ENCODE peak calls at places on chromosomes 6 and 20, in nine cellular contexts. One of them, this sample, is unnamed.

GRCh38 chr20:23564927-23565326 is 3.4 kb downstream of the CST9L start:
- DNase-seq in heart left ventricle: no peak
- DNase-seq in lower lobe of right lung: no peak
- DNase-seq in endodermal cell: peak; percentile 27
- DNase-seq in breast epithelium: no peak
- DNase-seq in body of pancreas: no peak
- DNase-seq in neural progenitor cell: no peak
- DNase-seq in HCT116: no peak
- DNase-seq in tibial nerve: no peak
- DNase-seq in this sample: no peak

GRCh38 chr6:170441316-170441715 is 111.8 kb downstream of the PSMB1 start:
- DNase-seq in heart left ventricle: no peak
- DNase-seq in lower lobe of right lung: no peak
- DNase-seq in endodermal cell: no peak
- DNase-seq in breast epithelium: no peak
- DNase-seq in body of pancreas: no peak
- DNase-seq in neural progenitor cell: no peak
- DNase-seq in HCT116: no peak
- DNase-seq in tibial nerve: no peak
- DNase-seq in this sample: no peak

GRCh38 chr6:7431594-7432390 is 42.2 kb downstream of the RIOK1 start:
- DNase-seq in heart left ventricle: no peak
- DNase-seq in lower lobe of right lung: no peak
- DNase-seq in endodermal cell: peak; percentile 86
- DNase-seq in breast epithelium: no peak
- DNase-seq in body of pancreas: no peak
- DNase-seq in neural progenitor cell: no peak
- DNase-seq in HCT116: no peak
- DNase-seq in tibial nerve: no peak
- DNase-seq in this sample: no peak

GRCh38 chr20:59152559-59153354 is 10.9 kb upstream of the ZNF831 start:
- DNase-seq in heart left ventricle: no peak
- DNase-seq in lower lobe of right lung: peak; percentile 60
- DNase-seq in endodermal cell: no peak
- DNase-seq in breast epithelium: no peak
- DNase-seq in body of pancreas: no peak
- DNase-seq in neural progenitor cell: no peak
- DNase-seq in HCT116: no peak
- DNase-seq in tibial nerve: no peak
- DNase-seq in this sample: no peak

GRCh38 chr6:105879902-105880547 is 206.1 kb upstream of the PRDM1 start:
- DNase-seq in heart left ventricle: no peak
- DNase-seq in lower lobe of right lung: peak; percentile 61
- DNase-seq in endodermal cell: no peak
- DNase-seq in breast epithelium: no peak
- DNase-seq in body of pancreas: no peak
- DNase-seq in neural progenitor cell: no peak
- DNase-seq in HCT116: no peak
- DNase-seq in tibial nerve: no peak
- DNase-seq in this sample: peak; percentile 79

GRCh38 chr6:130076512-130076911 is 58.1 kb downstream of the L3MBTL3 start:
- DNase-seq in heart left ventricle: no peak
- DNase-seq in lower lobe of right lung: no peak
- DNase-seq in endodermal cell: no peak
- DNase-seq in breast epithelium: no peak
- DNase-seq in body of pancreas: no peak
- DNase-seq in neural progenitor cell: no peak
- DNase-seq in HCT116: no peak
- DNase-seq in tibial nerve: no peak
- DNase-seq in this sample: no peak

GRCh38 chr20:40532103-40532502 is 156.9 kb downstream of the MAFB start:
- DNase-seq in heart left ventricle: no peak
- DNase-seq in lower lobe of right lung: no peak
- DNase-seq in endodermal cell: peak; percentile 82
- DNase-seq in breast epithelium: no peak
- DNase-seq in body of pancreas: no peak
- DNase-seq in neural progenitor cell: peak; percentile 57
- DNase-seq in HCT116: peak; percentile 48
- DNase-seq in tibial nerve: no peak
- DNase-seq in this sample: no peak

GRCh38 chr6:56475736-56476457 is 166.8 kb downstream of the DST start:
- DNase-seq in heart left ventricle: no peak
- DNase-seq in lower lobe of right lung: no peak
- DNase-seq in endodermal cell: no peak
- DNase-seq in breast epithelium: no peak
- DNase-seq in body of pancreas: peak; percentile 72
- DNase-seq in neural progenitor cell: no peak
- DNase-seq in HCT116: no peak
- DNase-seq in tibial nerve: no peak
- DNase-seq in this sample: no peak

GRCh38 chr20:58349586-58349985 is 39.4 kb upstream of the VAPB start:
- DNase-seq in heart left ventricle: no peak
- DNase-seq in lower lobe of right lung: no peak
- DNase-seq in endodermal cell: no peak
- DNase-seq in breast epithelium: no peak
- DNase-seq in body of pancreas: no peak
- DNase-seq in neural progenitor cell: no peak
- DNase-seq in HCT116: no peak
- DNase-seq in tibial nerve: no peak
- DNase-seq in this sample: no peak

GRCh38 chr20:16927031-16927430 is 178.9 kb downstream of the OTOR start:
- DNase-seq in heart left ventricle: no peak
- DNase-seq in lower lobe of right lung: no peak
- DNase-seq in endodermal cell: no peak
- DNase-seq in breast epithelium: no peak
- DNase-seq in body of pancreas: no peak
- DNase-seq in neural progenitor cell: no peak
- DNase-seq in HCT116: no peak
- DNase-seq in tibial nerve: no peak
- DNase-seq in this sample: no peak

GRCh38 chr6:103587722-103588121 is 1272.0 kb downstream of the HACE1 start:
- DNase-seq in heart left ventricle: no peak
- DNase-seq in lower lobe of right lung: no peak
- DNase-seq in endodermal cell: no peak
- DNase-seq in breast epithelium: no peak
- DNase-seq in body of pancreas: no peak
- DNase-seq in neural progenitor cell: no peak
- DNase-seq in HCT116: no peak
- DNase-seq in tibial nerve: no peak
- DNase-seq in this sample: no peak

GRCh38 chr20:46832555-46832954 is 62.1 kb upstream of the EYA2 start:
- DNase-seq in heart left ventricle: no peak
- DNase-seq in lower lobe of right lung: no peak
- DNase-seq in endodermal cell: no peak
- DNase-seq in breast epithelium: no peak
- DNase-seq in body of pancreas: no peak
- DNase-seq in neural progenitor cell: no peak
- DNase-seq in HCT116: no peak
- DNase-seq in tibial nerve: no peak
- DNase-seq in this sample: no peak

GRCh38 chr20:1273366-1273765 is 7.3 kb downstream of the SNPH start:
- DNase-seq in heart left ventricle: no peak
- DNase-seq in lower lobe of right lung: no peak
- DNase-seq in endodermal cell: no peak
- DNase-seq in breast epithelium: no peak
- DNase-seq in body of pancreas: no peak
- DNase-seq in neural progenitor cell: no peak
- DNase-seq in HCT116: no peak
- DNase-seq in tibial nerve: no peak
- DNase-seq in this sample: no peak

GRCh38 chr20:1509237-1509636 is 18.0 kb upstream of the SIRPB2 start:
- DNase-seq in heart left ventricle: no peak
- DNase-seq in lower lobe of right lung: no peak
- DNase-seq in endodermal cell: peak; percentile 61
- DNase-seq in breast epithelium: no peak
- DNase-seq in body of pancreas: no peak
- DNase-seq in neural progenitor cell: peak; percentile 42
- DNase-seq in HCT116: peak; percentile 16
- DNase-seq in tibial nerve: no peak
- DNase-seq in this sample: no peak

GRCh38 chr20:52847739-52848359 is 124.3 kb upstream of the TSHZ2 start:
- DNase-seq in heart left ventricle: no peak
- DNase-seq in lower lobe of right lung: no peak
- DNase-seq in endodermal cell: no peak
- DNase-seq in breast epithelium: no peak
- DNase-seq in body of pancreas: no peak
- DNase-seq in neural progenitor cell: peak; percentile 11
- DNase-seq in HCT116: no peak
- DNase-seq in tibial nerve: no peak
- DNase-seq in this sample: no peak

DNA sequence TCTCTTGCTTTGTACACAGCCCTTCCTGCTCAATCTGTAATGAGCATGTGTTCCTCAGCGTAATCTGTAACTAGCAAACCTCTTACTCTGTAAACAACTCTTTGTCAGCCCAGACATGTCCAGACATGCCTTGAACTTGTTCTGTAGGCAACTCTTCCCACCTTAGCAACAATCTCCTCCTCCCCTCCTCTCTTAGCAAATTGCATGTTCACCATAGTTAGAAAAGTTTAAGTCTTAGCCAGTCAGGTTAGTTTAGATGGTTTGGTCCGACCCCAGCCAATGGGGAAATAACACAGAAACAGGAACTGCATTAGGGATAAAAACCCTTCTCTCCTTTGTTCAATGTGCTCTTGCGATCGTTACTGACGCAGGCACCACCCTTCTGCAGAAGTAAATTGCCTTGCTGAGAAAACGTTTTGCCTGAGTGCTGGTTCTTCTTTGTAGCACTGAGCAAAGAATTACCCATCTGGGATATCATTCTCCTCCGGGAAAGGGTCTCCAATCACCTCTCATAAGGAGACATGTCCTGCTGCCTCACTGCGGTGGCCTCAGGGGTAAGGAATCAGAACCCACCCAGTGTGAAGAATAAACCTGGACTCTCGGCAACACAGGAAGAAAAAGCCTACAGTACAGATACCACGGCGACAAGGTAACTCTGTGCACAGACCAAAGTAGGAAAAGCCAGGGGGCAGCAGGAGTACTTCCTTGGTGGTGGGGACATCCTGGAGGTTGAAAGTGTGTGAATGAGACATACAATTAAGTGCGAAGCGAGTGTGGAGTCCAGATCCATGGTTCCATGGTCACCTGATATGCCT is 26.2 kb downstream of the PLN start:
- DNase-seq in heart left ventricle: no peak
- DNase-seq in lower lobe of right lung: no peak
- DNase-seq in endodermal cell: peak; percentile 78
- DNase-seq in breast epithelium: no peak
- DNase-seq in body of pancreas: no peak
- DNase-seq in neural progenitor cell: peak; percentile 13
- DNase-seq in HCT116: no peak
- DNase-seq in tibial nerve: no peak
- DNase-seq in this sample: no peak
- H3K9me3 ChIP-seq in heart left ventricle: peaks cover 9% of the 10 kb centered on the region
- H3K9me3 ChIP-seq in lower lobe of right lung: peaks cover 42% of the 10 kb centered on the region
- H3K9me3 ChIP-seq in endodermal cell: peaks cover 67% of the 10 kb centered on the region
- H3K9me3 ChIP-seq in breast epithelium: peaks cover 36% of the 10 kb centered on the region
- H3K9me3 ChIP-seq in body of pancreas: no peaks in the 10 kb centered on the region
- H3K9me3 ChIP-seq in neural progenitor cell: no peaks in the 10 kb centered on the region
- H3K9me3 ChIP-seq in HCT116: peaks cover 21% of the 10 kb centered on the region
- H3K9me3 ChIP-seq in tibial nerve: peaks cover 29% of the 10 kb centered on the region
- H3K9me3 ChIP-seq in this sample: no peaks in the 10 kb centered on the region

DNA sequence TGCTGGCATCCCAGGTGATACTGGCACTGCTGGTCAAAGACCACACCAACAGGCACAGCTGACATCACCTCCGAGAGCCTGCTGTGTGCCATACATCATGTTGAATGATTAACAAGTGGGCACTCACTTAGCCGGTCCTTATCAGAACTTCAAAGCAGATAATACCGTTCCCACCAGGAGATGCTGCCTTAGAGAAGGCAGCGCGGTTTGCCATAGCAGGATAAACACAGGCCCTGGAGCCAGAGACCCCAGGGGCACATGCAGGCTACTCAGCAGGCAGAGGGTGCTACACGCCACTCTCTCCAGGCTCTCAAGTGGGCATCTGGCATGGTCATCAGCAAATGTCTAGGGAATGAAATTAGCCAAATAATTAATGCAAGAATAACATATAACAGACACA is 86.5 kb upstream of the CST7 start:
- DNase-seq in heart left ventricle: no peak
- DNase-seq in lower lobe of right lung: no peak
- DNase-seq in endodermal cell: no peak
- DNase-seq in breast epithelium: no peak
- DNase-seq in body of pancreas: no peak
- DNase-seq in neural progenitor cell: no peak
- DNase-seq in HCT116: no peak
- DNase-seq in tibial nerve: no peak
- DNase-seq in this sample: no peak
- H3K9me3 ChIP-seq in heart left ventricle: no peaks in the 10 kb centered on the region
- H3K9me3 ChIP-seq in lower lobe of right lung: peaks cover 9% of the 10 kb centered on the region
- H3K9me3 ChIP-seq in endodermal cell: peaks cover 35% of the 10 kb centered on the region
- H3K9me3 ChIP-seq in breast epithelium: peaks cover 17% of the 10 kb centered on the region
- H3K9me3 ChIP-seq in body of pancreas: no peaks in the 10 kb centered on the region
- H3K9me3 ChIP-seq in neural progenitor cell: peaks cover 6% of the 10 kb centered on the region
- H3K9me3 ChIP-seq in HCT116: no peaks in the 10 kb centered on the region
- H3K9me3 ChIP-seq in tibial nerve: no peaks in the 10 kb centered on the region
- H3K9me3 ChIP-seq in this sample: no peaks in the 10 kb centered on the region

GRCh38 chr20:37455659-37456058 is 65.4 kb upstream of the NNAT start:
- DNase-seq in heart left ventricle: no peak
- DNase-seq in lower lobe of right lung: no peak
- DNase-seq in endodermal cell: peak; percentile 5
- DNase-seq in breast epithelium: no peak
- DNase-seq in body of pancreas: no peak
- DNase-seq in neural progenitor cell: no peak
- DNase-seq in HCT116: no peak
- DNase-seq in tibial nerve: no peak
- DNase-seq in this sample: no peak
- H3K9me3 ChIP-seq in heart left ventricle: no peaks in the 10 kb centered on the region
- H3K9me3 ChIP-seq in lower lobe of right lung: peaks cover 29% of the 10 kb centered on the region
- H3K9me3 ChIP-seq in endodermal cell: peaks cover 16% of the 10 kb centered on the region
- H3K9me3 ChIP-seq in breast epithelium: peaks cover 35% of the 10 kb centered on the region
- H3K9me3 ChIP-seq in body of pancreas: no peaks in the 10 kb centered on the region
- H3K9me3 ChIP-seq in neural progenitor cell: no peaks in the 10 kb centered on the region
- H3K9me3 ChIP-seq in HCT116: peaks cover 10% of the 10 kb centered on the region
- H3K9me3 ChIP-seq in tibial nerve: no peaks in the 10 kb centered on the region
- H3K9me3 ChIP-seq in this sample: no peaks in the 10 kb centered on the region

GRCh38 chr6:15227827-15228318 is 18.0 kb upstream of the JARID2 start:
- DNase-seq in heart left ventricle: no peak
- DNase-seq in lower lobe of right lung: no peak
- DNase-seq in endodermal cell: no peak
- DNase-seq in breast epithelium: no peak
- DNase-seq in body of pancreas: no peak
- DNase-seq in neural progenitor cell: no peak
- DNase-seq in HCT116: no peak
- DNase-seq in tibial nerve: no peak
- DNase-seq in this sample: no peak

GRCh38 chr6:15230827-15231226 is 15.0 kb upstream of the JARID2 start:
- DNase-seq in heart left ventricle: no peak
- DNase-seq in lower lobe of right lung: no peak
- DNase-seq in endodermal cell: no peak
- DNase-seq in breast epithelium: no peak
- DNase-seq in body of pancreas: no peak
- DNase-seq in neural progenitor cell: no peak
- DNase-seq in HCT116: no peak
- DNase-seq in tibial nerve: no peak
- DNase-seq in this sample: no peak

GRCh38 chr6:15234068-15234758 is 11.7 kb upstream of the JARID2 start:
- DNase-seq in heart left ventricle: no peak
- DNase-seq in lower lobe of right lung: no peak
- DNase-seq in endodermal cell: no peak
- DNase-seq in breast epithelium: no peak
- DNase-seq in body of pancreas: no peak
- DNase-seq in neural progenitor cell: no peak
- DNase-seq in HCT116: no peak
- DNase-seq in tibial nerve: no peak
- DNase-seq in this sample: no peak

GRCh38 chr6:15232836-15233510 is 12.9 kb upstream of the JARID2 start:
- DNase-seq in heart left ventricle: no peak
- DNase-seq in lower lobe of right lung: no peak
- DNase-seq in endodermal cell: no peak
- DNase-seq in breast epithelium: no peak
- DNase-seq in body of pancreas: no peak
- DNase-seq in neural progenitor cell: no peak
- DNase-seq in HCT116: no peak
- DNase-seq in tibial nerve: no peak
- DNase-seq in this sample: no peak
- H3K9me3 ChIP-seq in heart left ventricle: no peaks in the 10 kb centered on the region
- H3K9me3 ChIP-seq in lower lobe of right lung: no peaks in the 10 kb centered on the region
- H3K9me3 ChIP-seq in endodermal cell: no peaks in the 10 kb centered on the region
- H3K9me3 ChIP-seq in breast epithelium: no peaks in the 10 kb centered on the region
- H3K9me3 ChIP-seq in body of pancreas: no peaks in the 10 kb centered on the region
- H3K9me3 ChIP-seq in neural progenitor cell: no peaks in the 10 kb centered on the region
- H3K9me3 ChIP-seq in HCT116: no peaks in the 10 kb centered on the region
- H3K9me3 ChIP-seq in tibial nerve: no peaks in the 10 kb centered on the region
- H3K9me3 ChIP-seq in this sample: no peaks in the 10 kb centered on the region